ENCODE peak calls at places on chromosome 21, in eight cellular contexts. N, Y, K, X, C, W, B and D are unnamed samples.

GRCh38 chr21:29989634-29990234 is 49.9 kb upstream of the GRIK1 start:
- DNase-seq in N (no peak), W (no peak), C (no peak), B (no peak), Y (no peak), K (no peak), X (no peak), D (no peak)

GRCh38 chr21:34923626-34924025 is 125.5 kb downstream of the RUNX1 start:
- DNase-seq in Y (no peak), C (no peak), N (no peak), B (no peak), X (no peak), K (no peak), W (no peak), D (no peak)

GRCh38 chr21:16205527-16205926 is 475.7 kb downstream of the USP25 start:
- DNase-seq in K (no peak), W (no peak), B (no peak), N (no peak), Y (no peak), C (no peak), X (no peak), D (no peak)

GRCh38 chr21:33682992-33683627 is 40.8 kb downstream of the ITSN1 start:
- DNase-seq in B (no peak), N (no peak), Y (no peak), K (no peak), X (peak), W (no peak), C (no peak), D (peak)

GRCh38 chr21:34813266-34813886 is 144.6 kb downstream of the CLIC6 start:
- DNase-seq in X (no peak), Y (no peak), W (no peak), B (no peak), C (no peak), N (no peak), K (no peak), D (no peak)

GRCh38 chr21:42193131-42193671 is 25.7 kb upstream of the ABCG1 start:
- DNase-seq in C (peak), K (no peak), X (no peak), N (no peak), B (peak), Y (no peak), W (peak), D (no peak)

GRCh38 chr21:42039470-42039901 is 29.3 kb upstream of the ZBTB21 start:
- DNase-seq in Y (no peak), K (no peak), W (no peak), N (no peak), B (no peak), C (no peak), X (no peak), D (no peak)

GRCh38 chr21:41754481-41754891 is 12.4 kb downstream of the RIPK4 start:
- DNase-seq in N (no peak), B (no peak), Y (no peak), K (no peak), X (no peak), C (no peak), W (no peak), D (no peak)

GRCh38 chr21:33674226-33674625 is 31.9 kb downstream of the ITSN1 start:
- DNase-seq in W (no peak), K (no peak), Y (no peak), X (no peak), B (no peak), C (no peak), N (no peak), D (no peak)

GRCh38 chr21:41833138-41834115 is 45.7 kb downstream of the PRDM15 start:
- DNase-seq in C (no peak), K (no peak), W (no peak), X (no peak), N (no peak), Y (no peak), B (no peak), D (no peak)

GRCh38 chr21:34956416-34957316 is 92.4 kb downstream of the RUNX1 start:
- DNase-seq in C (no peak), N (no peak), W (no peak), X (peak), K (peak), Y (no peak), B (no peak), D (no peak)

GRCh38 chr21:34797926-34798595 is 129.3 kb downstream of the CLIC6 start:
- DNase-seq in Y (no peak), W (no peak), X (no peak), C (no peak), N (no peak), K (no peak), B (no peak), D (no peak)

GRCh38 chr21:42601656-42602055 is 51.8 kb upstream of the PDE9A start:
- DNase-seq in X (no peak), Y (no peak), C (no peak), K (no peak), B (no peak), N (no peak), W (no peak), D (no peak)

GRCh38 chr21:28952686-28953085 is 40.0 kb downstream of the LTN1 start:
- DNase-seq in Y (no peak), W (no peak), X (no peak), N (no peak), K (no peak), B (no peak), C (no peak), D (no peak)

GRCh38 chr21:32278068-32278467 is 781 bp downstream of the MIS18A start:
- DNase-seq in C (peak), Y (no peak), W (no peak), B (no peak), X (peak), N (peak), K (peak), D (no peak)

GRCh38 chr21:33998809-33999208 is 74.6 kb upstream of the MRPS6 start:
- DNase-seq in K (no peak), C (no peak), Y (no peak), N (no peak), X (no peak), B (no peak), W (no peak), D (no peak)

GRCh38 chr21:41431788-41432548 is 5.9 kb downstream of the MX1 start:
- DNase-seq in Y (no peak), C (no peak), B (no peak), W (no peak), K (no peak), X (no peak), N (no peak), D (no peak)

GRCh38 chr21:15729346-15729673 is 472 bp upstream of the USP25 start:
- DNase-seq in B (no peak), W (no peak), C (no peak), Y (no peak), X (no peak), K (no peak), N (no peak), D (no peak)

GRCh38 chr21:33367309-33367973 is 35.8 kb upstream of the IFNGR2 start:
- DNase-seq in C (no peak), W (no peak), Y (no peak), N (peak), K (no peak), X (no peak), B (no peak), D (no peak)

GRCh38 chr21:31416465-31416864 is 72.4 kb upstream of the TIAM1 start:
- DNase-seq in X (no peak), K (no peak), N (no peak), B (no peak), C (no peak), Y (no peak), W (no peak), D (no peak)

GRCh38 chr21:42547906-42548365 is 34.3 kb downstream of the SLC37A1 start:
- DNase-seq in C (no peak), K (no peak), X (no peak), W (no peak), B (no peak), N (no peak), Y (no peak), D (no peak)

GRCh38 chr21:16084776-16085364 is 355.1 kb downstream of the USP25 start:
- DNase-seq in W (no peak), N (no peak), Y (peak), C (no peak), B (no peak), K (no peak), X (no peak), D (no peak)

GRCh38 chr21:32456497-32456918 is 44.0 kb downstream of the EVA1C start:
- DNase-seq in K (no peak), N (no peak), Y (no peak), C (no peak), X (no peak), W (no peak), B (no peak), D (no peak)

GRCh38 chr21:25871566-25871965 is 136.8 kb downstream of the GABPA start:
- DNase-seq in K (peak), X (no peak), C (peak), B (no peak), N (peak), W (no peak), Y (no peak), D (peak)

GRCh38 chr21:25373126-25374082 is 233.9 kb downstream of the MRPL39 start:
- DNase-seq in Y (no peak), X (no peak), B (no peak), W (no peak), N (no peak), C (no peak), K (no peak), D (no peak)

GRCh38 chr21:36337099-36337509 is 17.1 kb downstream of the MORC3 start:
- DNase-seq in C (no peak), X (no peak), K (no peak), Y (no peak), N (peak), B (no peak), W (no peak), D (no peak)

GRCh38 chr21:38646213-38646837 is 148.0 kb upstream of the ERG start:
- DNase-seq in X (no peak), Y (no peak), K (no peak), C (peak), B (no peak), N (no peak), W (no peak), D (no peak)

GRCh38 chr21:42315296-42315891 is at the start of gene TFF3:
- DNase-seq in C (no peak), W (no peak), N (no peak), X (peak), K (no peak), Y (no peak), B (peak), D (no peak)

GRCh38 chr21:40672602-40673001 is 174.4 kb downstream of the DSCAM start:
- DNase-seq in N (no peak), X (no peak), K (no peak), W (no peak), B (no peak), C (no peak), Y (no peak), D (no peak)